ENCODE peak calls at places on chromosomes 6 and 20, in nine cellular contexts. N, I, M, Q, E, B, P, H and S are unnamed samples.

GRCh38 chr20:31666258-31667042 is 28.7 kb downstream of the COX4I2 start:
- DNase-seq in H (no peak), B (no peak), M (no peak), Q (no peak), N (no peak), P (no peak), E (peak), I (peak), S (peak)

GRCh38 chr6:6676910-6677441 is 88.5 kb downstream of the LY86 start:
- DNase-seq in M (peak), P (peak), B (peak), N (peak), I (peak), E (peak), Q (peak), H (peak), S (peak)

GRCh38 chr6:165987483-165988305 is 180.0 kb downstream of the TBXT start:
- DNase-seq in M (peak), I (no peak), P (peak), B (peak), Q (no peak), N (peak), E (no peak), H (peak), S (peak)

GRCh38 chr20:40897177-40897700 is 131.4 kb upstream of the TOP1 start:
- DNase-seq in I (no peak), B (peak), E (no peak), M (no peak), N (peak), Q (peak), H (no peak), P (peak), S (no peak)

GRCh38 chr20:12966468-12967085 is 42.2 kb upstream of the SPTLC3 start:
- DNase-seq in Q (peak), E (no peak), B (peak), M (no peak), I (no peak), N (peak), P (peak), H (peak), S (no peak)

GRCh38 chr6:159852877-159853276 is 37.9 kb upstream of the MAS1 start:
- DNase-seq in P (peak), H (peak), E (no peak), N (peak), Q (no peak), I (peak), B (peak), M (no peak), S (peak)

GRCh38 chr6:165146456-165146855 is 162.9 kb downstream of the C6orf118 start:
- DNase-seq in B (no peak), E (no peak), M (no peak), I (no peak), P (no peak), H (no peak), Q (no peak), N (no peak), S (no peak)

GRCh38 chr6:41626917-41627316 is 11.4 kb upstream of the MDFI start:
- DNase-seq in P (peak), I (no peak), M (no peak), B (no peak), E (peak), N (no peak), Q (no peak), H (no peak), S (no peak)

GRCh38 chr6:111842891-111843290 is 30.4 kb downstream of the FYN start:
- DNase-seq in Q (no peak), P (no peak), I (no peak), B (peak), E (no peak), N (peak), M (no peak), H (no peak), S (no peak)

DNA sequence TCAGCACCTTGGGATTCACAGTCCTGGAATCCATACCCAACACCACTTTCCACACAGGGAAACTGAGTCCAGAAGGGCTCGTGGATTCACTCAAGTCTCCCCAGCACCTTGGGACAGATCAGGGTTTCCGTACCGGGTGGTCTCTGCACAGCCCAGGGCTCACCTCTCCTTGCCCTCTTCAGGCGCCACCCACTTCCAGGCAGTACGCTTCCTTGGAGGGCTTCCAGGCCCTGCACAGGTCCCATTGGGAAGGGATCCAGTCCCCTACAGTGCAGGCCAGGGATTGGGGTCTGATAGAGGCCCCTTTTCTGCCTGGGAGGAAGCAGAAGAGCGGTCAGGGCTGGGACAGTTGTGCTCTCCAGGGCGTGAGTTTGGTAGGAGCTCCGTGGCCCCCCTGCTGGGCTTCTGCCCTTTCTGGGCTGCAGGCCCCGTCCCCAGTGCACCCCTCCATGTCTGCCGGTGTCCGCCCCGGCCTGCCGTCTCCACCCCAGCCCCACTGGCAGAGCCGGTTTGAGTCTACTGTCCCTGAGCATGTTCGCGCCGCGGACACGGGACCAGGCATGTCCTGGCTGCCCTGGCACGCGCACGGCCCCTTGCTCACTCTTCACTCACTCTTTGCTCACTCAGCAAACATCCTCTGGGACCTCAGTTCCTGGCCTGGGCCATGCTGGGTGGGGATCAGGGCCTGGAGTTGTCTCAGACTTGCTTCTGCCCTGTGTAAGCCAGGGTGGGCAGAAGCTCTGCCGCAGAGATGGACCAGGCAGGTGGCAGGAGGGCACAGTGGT is 12.6 kb downstream of the SRC start:
- DNase-seq in Q (no peak), H (no peak), M (peak), I (no peak), P (no peak), E (no peak), N (no peak), B (no peak), S (peak)
- H3K4me3 ChIP-seq in Q (no peak), H (no peak), M (no peak), I (no peak), P (no peak), E (no peak), N (no peak), B (no peak), S (no peak)

DNA sequence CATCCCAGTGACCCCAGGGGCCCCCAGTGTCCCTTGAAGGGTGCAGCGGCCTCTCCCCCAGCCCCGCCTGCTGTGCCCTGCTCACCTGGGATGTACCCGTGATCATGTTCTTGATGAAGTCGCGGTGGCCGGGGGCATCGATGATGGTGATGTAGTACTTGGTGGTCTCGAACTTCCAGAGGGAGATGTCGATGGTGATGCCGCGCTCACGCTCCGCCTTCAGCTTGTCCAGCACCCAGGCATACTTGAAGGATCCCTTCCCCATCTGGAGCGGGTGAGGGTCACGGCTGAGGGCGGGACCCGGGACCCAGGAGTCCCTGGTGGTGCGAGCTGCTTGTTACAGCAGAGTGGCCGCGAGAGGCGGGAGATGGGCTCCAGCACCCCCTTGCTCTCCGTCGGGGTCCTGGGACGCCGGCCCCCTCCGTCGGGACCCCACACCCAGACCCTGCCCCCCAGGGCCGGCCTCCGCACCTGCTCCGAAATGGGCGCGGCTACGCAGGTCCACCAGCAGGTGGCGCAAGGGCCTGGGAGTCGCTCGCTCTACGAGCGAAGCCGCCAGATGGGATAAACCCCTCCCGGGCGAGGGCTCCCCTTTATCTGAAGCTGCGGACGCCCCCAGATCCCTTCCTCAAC is 3.0 kb downstream of the EEF1A2 start:
- DNase-seq in N (peak), P (peak), Q (no peak), M (peak), I (peak), H (peak), B (peak), E (peak), S (peak)
- H3K4me3 ChIP-seq in N (peak), P (no peak), Q (no peak), M (peak), I (no peak), H (no peak), B (no peak), E (peak), S (no peak)

GRCh38 chr6:26330835-26331808 is 33.9 kb upstream of the BTN3A2 start:
- DNase-seq in B (peak), M (no peak), N (peak), Q (no peak), H (peak), I (peak), P (peak), E (no peak), S (peak)
- H3K4me3 ChIP-seq in B (peak), M (peak), N (peak), Q (peak), H (peak), I (peak), P (peak), E (no peak), S (peak)

DNA sequence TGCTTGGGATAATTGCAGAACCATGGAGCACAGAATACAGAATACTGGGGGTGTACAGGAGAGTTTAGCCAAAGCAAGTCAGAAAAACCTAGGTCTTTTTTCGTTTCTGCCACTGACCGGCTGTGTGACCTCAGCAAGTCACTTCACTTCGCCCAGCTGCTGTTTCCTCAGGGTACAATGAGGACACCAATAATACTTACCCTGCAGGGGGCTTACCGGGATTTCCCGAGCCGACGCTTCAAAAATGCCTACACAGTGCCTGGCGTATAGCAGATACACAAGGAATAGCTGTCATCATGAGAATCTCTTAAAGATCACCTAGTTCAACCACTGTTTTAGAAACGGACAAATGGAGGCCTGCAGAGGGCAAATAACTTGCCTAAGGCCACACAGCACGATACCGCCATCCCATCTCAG is 772 bp downstream of the RIPOR3 start:
- DNase-seq in Q (no peak), H (no peak), I (no peak), B (no peak), P (no peak), M (no peak), E (no peak), N (no peak), S (no peak)
- H3K4me3 ChIP-seq in Q (peak), H (no peak), I (no peak), B (peak), P (no peak), M (peak), E (peak), N (peak), S (peak)

GRCh38 chr6:45687570-45687969 is 309.8 kb upstream of the SUPT3H start:
- DNase-seq in H (no peak), B (no peak), I (no peak), P (no peak), M (no peak), E (no peak), N (no peak), Q (no peak), S (no peak)
- H3K4me3 ChIP-seq in H (no peak), B (no peak), I (no peak), P (no peak), M (no peak), E (no peak), N (no peak), Q (no peak), S (no peak)

GRCh38 chr6:73523434-73524123 is 2.7 kb upstream of the EEF1A1 start:
- DNase-seq in M (peak), Q (no peak), B (peak), I (peak), H (peak), N (peak), P (peak), E (peak), S (peak)
- H3K4me3 ChIP-seq in M (peak), Q (peak), B (peak), I (peak), H (peak), N (peak), P (no peak), E (peak), S (peak)